ENCODE peak calls at places on chromosomes 3 and 15, in four cellular contexts. One of them, this sample, is unnamed.
A peak's percentile ranks its signal among the peaks of the same experiment; 100 is the strongest.

GRCh38 chr3:141305436-141305835 is 62.9 kb upstream of the ZBTB38 start:
- DNase-seq in HEK293T: no peak
- DNase-seq in K562: no peak
- DNase-seq in HepG2: peak; percentile 24
- DNase-seq in this sample: no peak

GRCh38 chr15:43210172-43210745 is 10.6 kb downstream of the EPB42 start:
- DNase-seq in HEK293T: no peak
- DNase-seq in HepG2: no peak
- DNase-seq in K562: no peak
- DNase-seq in this sample: no peak

GRCh38 chr3:184031187-184031792 is at the start of gene HTR3D:
- DNase-seq in HEK293T: no peak
- DNase-seq in K562: no peak
- DNase-seq in HepG2: no peak
- DNase-seq in this sample: no peak

GRCh38 chr3:172002512-172003078 is 36.8 kb upstream of the FNDC3B start:
- DNase-seq in HEK293T: no peak
- DNase-seq in HepG2: no peak
- DNase-seq in K562: no peak
- DNase-seq in this sample: no peak

GRCh38 chr3:144770813-144771400 is 799.3 kb downstream of the DIPK2A start:
- DNase-seq in HepG2: peak; percentile 32
- DNase-seq in HEK293T: peak; percentile 18
- DNase-seq in K562: no peak
- DNase-seq in this sample: no peak

GRCh38 chr15:70636540-70637165 is 126.7 kb downstream of the UACA start:
- DNase-seq in K562: no peak
- DNase-seq in HepG2: peak; percentile 20
- DNase-seq in HEK293T: no peak
- DNase-seq in this sample: peak; percentile 25

GRCh38 chr3:42376397-42376798 is 34.0 kb downstream of the LYZL4 start:
- DNase-seq in K562: no peak
- DNase-seq in HepG2: no peak
- DNase-seq in HEK293T: no peak
- DNase-seq in this sample: no peak

GRCh38 chr3:36362973-36363372 is 17.3 kb upstream of the STAC start:
- DNase-seq in HEK293T: no peak
- DNase-seq in HepG2: peak; percentile 70
- DNase-seq in K562: no peak
- DNase-seq in this sample: no peak

GRCh38 chr15:94381384-94381783 is 150.0 kb downstream of the MCTP2 start:
- DNase-seq in K562: no peak
- DNase-seq in HepG2: no peak
- DNase-seq in HEK293T: no peak
- DNase-seq in this sample: no peak

GRCh38 chr3:125148836-125149235 is 63.7 kb downstream of the SLC12A8 start:
- DNase-seq in HepG2: no peak
- DNase-seq in HEK293T: no peak
- DNase-seq in K562: no peak
- DNase-seq in this sample: no peak

GRCh38 chr15:69129026-69129385 is 31.4 kb upstream of the GLCE start:
- DNase-seq in HepG2: no peak
- DNase-seq in K562: no peak
- DNase-seq in HEK293T: no peak
- DNase-seq in this sample: no peak

GRCh38 chr15:75347222-75348033 is 589 bp downstream of the NEIL1 start:
- DNase-seq in HEK293T: peak; percentile 74
- DNase-seq in K562: peak; percentile 68
- DNase-seq in HepG2: no peak
- DNase-seq in this sample: peak; percentile 74

GRCh38 chr3:71006810-71007785 is 576.4 kb downstream of the FOXP1 start:
- DNase-seq in HEK293T: peak; percentile 19
- DNase-seq in HepG2: peak; percentile 20
- DNase-seq in K562: peak; percentile 20
- DNase-seq in this sample: no peak

GRCh38 chr3:108985844-108986243 is 32.2 kb upstream of the GUCA1C start:
- DNase-seq in HEK293T: no peak
- DNase-seq in HepG2: no peak
- DNase-seq in K562: no peak
- DNase-seq in this sample: no peak

DNA sequence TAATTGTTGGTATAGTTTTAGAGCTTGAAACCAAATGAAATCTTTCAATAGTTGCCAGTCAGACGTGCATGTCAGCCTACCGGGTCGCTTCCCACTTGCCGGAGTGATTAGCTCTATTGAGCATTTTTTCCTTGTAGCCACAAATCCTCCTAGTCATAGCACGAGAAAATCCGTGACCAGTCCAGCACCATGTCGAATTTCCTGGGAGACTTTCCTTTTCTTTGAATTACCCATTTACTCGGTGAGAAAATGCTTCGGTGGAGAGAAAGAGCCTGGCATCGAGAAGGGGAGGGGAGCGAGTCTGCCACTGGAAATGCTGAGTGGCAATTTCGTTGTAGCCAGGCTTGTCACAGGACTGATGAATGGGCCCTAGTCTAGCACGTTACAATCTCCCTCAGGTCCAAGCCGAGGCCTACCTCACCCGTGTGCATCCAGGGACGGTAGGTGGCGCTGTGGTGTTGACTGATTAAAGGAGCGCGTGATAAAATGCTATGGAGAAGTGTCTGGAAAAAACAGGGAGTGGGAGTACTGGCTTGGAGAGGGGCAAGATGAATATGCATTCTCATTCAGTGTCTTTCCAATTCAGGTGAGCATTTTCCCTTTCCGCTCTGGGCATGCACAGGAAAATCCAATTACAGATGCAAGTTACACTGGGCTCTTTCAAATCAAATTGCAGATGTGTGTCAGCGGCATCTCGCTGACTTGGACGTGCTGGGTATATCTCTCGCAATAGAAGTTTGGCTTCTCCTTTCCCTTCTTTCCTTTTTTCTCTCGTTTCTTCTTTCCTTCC is 238.8 kb downstream of the EDEM1 start:
- DNase-seq in HepG2: peak; percentile 57
- DNase-seq in HEK293T: peak; percentile 72
- DNase-seq in K562: peak; percentile 77
- DNase-seq in this sample: peak; percentile 86
- TF ChIP-seq ELF4 in HepG2: no peak
- TF ChIP-seq ELF4 in HEK293T: no peak
- TF ChIP-seq ELF4 in K562: peak; percentile 6
- TF ChIP-seq ELF4 in this sample: no peak

GRCh38 chr15:90730290-90730689 is 13.1 kb downstream of the BLM start:
- DNase-seq in HepG2: no peak
- DNase-seq in HEK293T: no peak
- DNase-seq in K562: no peak
- DNase-seq in this sample: no peak
- TF ChIP-seq ELF4 in HepG2: no peak
- TF ChIP-seq ELF4 in HEK293T: no peak
- TF ChIP-seq ELF4 in K562: no peak
- TF ChIP-seq ELF4 in this sample: no peak

GRCh38 chr3:139318431-139318816 is 25.4 kb upstream of the MRPS22 start:
- DNase-seq in HepG2: no peak
- DNase-seq in K562: no peak
- DNase-seq in HEK293T: no peak
- DNase-seq in this sample: no peak
- TF ChIP-seq ELF4 in HepG2: no peak
- TF ChIP-seq ELF4 in K562: no peak
- TF ChIP-seq ELF4 in HEK293T: no peak
- TF ChIP-seq ELF4 in this sample: no peak

GRCh38 chr15:60507596-60508424 is 28.9 kb upstream of the ICE2 start:
- DNase-seq in HEK293T: peak; percentile 49
- DNase-seq in HepG2: peak; percentile 43
- DNase-seq in K562: peak; percentile 55
- DNase-seq in this sample: no peak
- TF ChIP-seq ELF4 in HEK293T: no peak
- TF ChIP-seq ELF4 in HepG2: no peak
- TF ChIP-seq ELF4 in K562: no peak
- TF ChIP-seq ELF4 in this sample: no peak

DNA sequence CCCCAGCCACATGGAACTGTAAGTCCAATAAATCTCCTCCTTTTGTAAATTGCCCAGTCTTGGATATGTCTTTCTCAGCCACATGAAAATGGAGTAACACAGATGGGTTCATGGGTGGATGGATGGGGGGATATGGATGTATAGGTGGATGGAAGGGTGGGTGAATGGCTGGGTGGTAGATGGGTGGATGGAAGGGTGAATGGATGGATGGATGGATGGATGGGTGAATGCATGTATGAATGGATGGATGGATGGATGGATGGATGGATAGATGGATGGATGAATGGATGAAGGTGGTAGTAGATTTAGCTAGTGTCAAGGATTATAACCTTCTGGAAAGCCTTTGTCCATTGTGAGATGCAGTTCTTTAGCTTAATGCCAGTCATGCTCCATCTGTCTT is 146.1 kb upstream of the ATP2B2 start:
- DNase-seq in K562: no peak
- DNase-seq in HEK293T: no peak
- DNase-seq in HepG2: no peak
- DNase-seq in this sample: no peak
- TF ChIP-seq ELF4 in K562: no peak
- TF ChIP-seq ELF4 in HEK293T: no peak
- TF ChIP-seq ELF4 in HepG2: no peak
- TF ChIP-seq ELF4 in this sample: no peak

GRCh38 chr3:101069796-101070195 is 76.6 kb upstream of the ABI3BP start:
- DNase-seq in K562: no peak
- DNase-seq in HEK293T: no peak
- DNase-seq in HepG2: no peak
- DNase-seq in this sample: no peak
- TF ChIP-seq ELF4 in K562: no peak
- TF ChIP-seq ELF4 in HEK293T: no peak
- TF ChIP-seq ELF4 in HepG2: no peak
- TF ChIP-seq ELF4 in this sample: no peak

DNA sequence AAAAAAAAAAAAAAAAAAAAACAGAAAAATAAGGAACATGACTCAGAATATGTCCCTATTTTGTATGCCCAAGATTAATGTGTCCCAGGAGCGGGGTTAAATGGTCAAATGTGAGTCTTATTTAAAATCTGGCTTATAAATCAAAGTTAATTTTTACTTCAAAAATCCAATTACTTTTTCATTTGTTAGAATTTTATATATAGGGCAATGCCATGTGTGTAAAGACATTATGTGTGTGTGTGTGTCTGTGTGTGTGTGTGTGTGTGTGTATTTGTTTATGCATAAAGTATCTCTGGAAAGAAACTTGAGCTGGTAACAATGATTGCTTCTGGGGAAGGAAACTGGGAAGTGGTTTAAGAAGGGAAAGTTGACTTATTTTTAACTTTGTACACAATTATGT is 986.5 kb downstream of the ROBO2 start:
- DNase-seq in HEK293T: no peak
- DNase-seq in HepG2: no peak
- DNase-seq in K562: no peak
- DNase-seq in this sample: no peak
- TF ChIP-seq ELF4 in HEK293T: no peak
- TF ChIP-seq ELF4 in HepG2: no peak
- TF ChIP-seq ELF4 in K562: no peak
- TF ChIP-seq ELF4 in this sample: no peak

GRCh38 chr3:130948374-130948773 is 54.5 kb downstream of the ATP2C1 start:
- DNase-seq in HEK293T: no peak
- DNase-seq in K562: no peak
- DNase-seq in HepG2: no peak
- DNase-seq in this sample: no peak

GRCh38 chr3:130950641-130951040 is 56.8 kb downstream of the ATP2C1 start:
- DNase-seq in HEK293T: no peak
- DNase-seq in HepG2: no peak
- DNase-seq in K562: no peak
- DNase-seq in this sample: no peak

GRCh38 chr3:130948929-130949328 is 55.0 kb downstream of the ATP2C1 start:
- DNase-seq in HepG2: no peak
- DNase-seq in HEK293T: no peak
- DNase-seq in K562: no peak
- DNase-seq in this sample: no peak

GRCh38 chr3:130950124-130950523 is 56.2 kb downstream of the ATP2C1 start:
- DNase-seq in HepG2: no peak
- DNase-seq in K562: no peak
- DNase-seq in HEK293T: no peak
- DNase-seq in this sample: no peak

DNA sequence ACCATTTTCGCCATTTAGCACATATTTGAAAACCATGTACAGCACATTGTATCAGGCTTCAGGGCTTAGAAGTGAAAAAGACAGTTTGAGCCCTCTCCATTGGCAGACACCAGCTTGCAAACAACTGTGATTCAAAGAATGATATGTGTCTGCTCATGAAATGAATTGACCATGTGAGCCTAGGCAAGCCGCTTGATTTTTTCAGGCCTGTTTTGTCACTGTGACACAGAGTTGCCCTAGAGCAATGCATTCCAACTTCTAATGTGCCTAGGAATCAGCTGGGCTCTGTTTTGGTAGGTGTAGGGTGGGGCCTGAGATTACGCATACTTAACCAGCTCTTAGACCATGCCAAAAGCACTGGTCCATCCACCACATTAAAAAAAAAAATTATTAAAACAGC is 53.0 kb downstream of the ATP2C1 start:
- DNase-seq in HEK293T: no peak
- DNase-seq in HepG2: no peak
- DNase-seq in K562: no peak
- DNase-seq in this sample: no peak
- TF ChIP-seq ELF4 in HEK293T: no peak
- TF ChIP-seq ELF4 in HepG2: no peak
- TF ChIP-seq ELF4 in K562: no peak
- TF ChIP-seq ELF4 in this sample: no peak

This sample was measured in WTC11.